ENCODE peak calls at places on chromosomes 4 and X, in four cellular contexts. M is H1, J is GM12878, N is HepG2. E is an unnamed sample.

GRCh38 chr4:109177411-109177810 is 125.0 kb downstream of the COL25A1 start:
- DNase-seq in M (no peak), J (no peak), N (no peak), E (no peak)

GRCh38 chr4:74190919-74191397 is 33.0 kb downstream of the MTHFD2L start:
- DNase-seq in M (no peak), J (no peak), N (peak), E (no peak)

GRCh38 chrX:72202792-72203401 is 21.3 kb downstream of the PIN4 start:
- DNase-seq in M (no peak), J (no peak), N (no peak), E (peak)

GRCh38 chrX:41808042-41808441 is 84.1 kb downstream of the GPR82 start:
- DNase-seq in M (no peak), J (no peak), N (no peak), E (no peak)

GRCh38 chr4:82123934-82124333 is 249.9 kb downstream of the HNRNPD start:
- DNase-seq in M (peak), J (no peak), N (no peak), E (no peak)

GRCh38 chr4:96652821-96653220 is 812.9 kb downstream of the PDHA2 start:
- DNase-seq in M (no peak), J (no peak), N (no peak), E (no peak)

GRCh38 chr4:5206391-5206790 is 155.1 kb downstream of the STK32B start:
- DNase-seq in M (no peak), J (no peak), N (no peak), E (peak)

GRCh38 chr4:47373174-47373573 is 90.3 kb downstream of the COMMD8 start:
- DNase-seq in M (no peak), J (no peak), N (no peak), E (no peak)

GRCh38 chr4:181261279-181261678 is 981.9 kb upstream of the TENM3 start:
- DNase-seq in M (no peak), J (no peak), N (no peak), E (no peak)

DNA sequence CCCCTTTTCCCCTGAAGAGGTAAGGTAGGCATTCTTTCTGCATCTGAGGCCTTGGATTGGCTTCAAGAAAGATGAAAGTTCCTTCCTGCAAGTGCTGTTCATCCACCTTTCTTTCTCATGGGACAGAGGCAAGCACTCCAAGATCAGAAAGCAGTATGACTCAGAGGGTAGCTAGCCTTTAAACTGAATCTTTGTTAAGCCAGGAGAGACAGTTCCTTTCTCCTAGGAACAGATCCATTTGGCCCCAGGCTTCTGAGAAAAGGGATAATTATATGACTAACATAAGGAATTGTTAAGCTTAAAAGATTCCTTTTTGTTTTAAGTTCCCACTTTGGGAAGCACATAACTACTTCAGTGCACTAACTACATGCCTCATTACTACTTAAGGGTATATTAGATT is 192.0 kb downstream of the PPP3CA start:
- DNase-seq in M (no peak), J (no peak), N (no peak), E (peak)
- TF ChIP-seq SUZ12 in M (no peak), J (no peak), N (no peak), E (no peak)

DNA sequence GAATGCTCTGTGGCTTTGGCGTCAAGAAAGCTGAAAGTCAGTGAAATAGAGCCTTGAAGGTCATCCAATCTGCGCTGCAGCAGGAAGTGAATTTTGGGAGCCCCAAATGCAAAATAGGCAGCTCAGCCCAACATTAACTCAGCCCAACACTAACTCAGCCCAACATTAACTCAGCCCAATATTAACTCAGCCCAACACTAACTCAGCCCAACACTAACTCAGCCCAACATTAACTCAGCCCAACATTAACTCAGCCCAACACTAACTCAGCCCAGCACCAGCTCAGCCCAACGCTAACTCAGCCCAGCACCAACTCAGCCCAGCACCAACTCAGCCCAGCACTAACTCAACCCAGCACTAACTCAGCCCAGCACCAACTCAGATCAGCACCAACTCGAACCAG is 71.5 kb downstream of the SORBS2 start:
- DNase-seq in M (no peak), J (no peak), N (no peak), E (no peak)
- H3K9ac ChIP-seq in M (no peak), J (no peak), N (no peak), E (no peak)

GRCh38 chr4:22668301-22668700 is 24.4 kb upstream of the GBA3 start:
- DNase-seq in M (no peak), J (no peak), N (no peak), E (no peak)
- H3K4me3 ChIP-seq in M (no peak), J (no peak), N (no peak), E (no peak)

GRCh38 chr4:105304085-105304484 is 157.4 kb downstream of the TET2 start:
- DNase-seq in M (no peak), J (no peak), N (no peak), E (no peak)
- TF ChIP-seq SUZ12 in M (no peak), J (no peak), N (no peak), E (no peak)

DNA sequence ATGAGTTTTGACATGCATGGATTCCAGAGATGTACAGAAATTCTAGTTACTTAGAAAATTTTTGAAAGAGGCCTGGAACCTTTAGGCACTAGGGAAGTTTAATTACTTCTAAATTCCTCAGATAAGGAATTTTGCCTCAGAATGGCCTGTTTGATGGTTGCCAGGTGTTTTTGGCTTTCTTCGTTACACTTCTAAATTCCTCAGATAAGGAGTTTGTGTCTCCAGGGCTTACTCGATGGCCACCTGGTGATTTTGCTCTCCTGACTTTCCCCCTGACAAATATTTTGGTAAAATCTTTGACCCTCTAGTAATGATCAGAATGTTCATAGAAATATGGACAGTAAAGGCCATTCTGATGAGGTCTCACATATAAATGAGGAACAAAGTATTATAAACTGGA is 64.3 kb downstream of the BEX3 start:
- DNase-seq in M (no peak), J (no peak), N (no peak), E (no peak)
- H3K9ac ChIP-seq in M (no peak), J (no peak), N (no peak), E (no peak)

GRCh38 chr4:73104695-73105094 is 35.2 kb upstream of the COX18 start:
- DNase-seq in M (no peak), J (no peak), N (no peak), E (no peak)
- H3K4me3 ChIP-seq in M (no peak), J (no peak), N (no peak), E (no peak)

DNA sequence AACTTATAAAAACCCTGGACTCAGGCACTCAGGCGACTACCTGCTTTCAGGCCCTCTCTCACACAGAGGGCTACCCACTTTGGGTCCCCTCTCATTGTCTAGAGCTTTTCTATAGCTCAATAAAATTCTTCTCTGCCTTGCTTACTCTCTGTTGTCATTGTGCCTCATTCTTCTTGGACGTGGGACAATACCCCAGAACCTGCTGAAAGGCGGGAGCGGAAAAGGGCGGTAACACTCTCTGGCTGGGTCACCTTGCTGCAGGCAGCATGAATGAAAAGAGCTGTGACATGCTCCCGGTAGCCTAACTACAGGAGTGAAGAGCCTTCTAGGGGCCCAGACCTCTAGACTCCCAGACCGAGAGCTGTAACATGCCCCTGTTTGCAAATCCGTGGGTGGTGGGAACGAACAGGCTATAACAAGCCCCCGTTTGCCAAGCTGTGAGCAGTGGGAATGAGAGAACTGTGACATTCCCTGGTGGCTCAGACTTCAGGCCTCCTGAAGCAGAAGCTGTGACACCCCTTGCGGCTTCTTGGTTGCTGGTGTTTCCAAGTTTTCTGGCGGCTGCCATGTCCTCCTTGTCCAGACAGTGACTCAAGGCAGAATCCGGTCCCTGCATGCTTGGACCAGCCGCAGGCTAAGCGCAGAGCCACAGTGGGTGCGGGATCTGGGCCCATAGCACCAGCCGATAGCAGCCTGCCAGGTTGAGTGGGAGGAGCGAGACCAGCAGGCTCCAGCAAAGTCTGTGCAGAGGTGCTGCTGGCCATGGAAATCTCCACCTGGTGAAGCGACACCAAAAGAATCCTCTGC is 684.6 kb downstream of the ARAP2 start:
- DNase-seq in M (no peak), J (no peak), N (no peak), E (no peak)
- TF ChIP-seq SUZ12 in M (no peak), J (no peak), N (no peak), E (no peak)

DNA sequence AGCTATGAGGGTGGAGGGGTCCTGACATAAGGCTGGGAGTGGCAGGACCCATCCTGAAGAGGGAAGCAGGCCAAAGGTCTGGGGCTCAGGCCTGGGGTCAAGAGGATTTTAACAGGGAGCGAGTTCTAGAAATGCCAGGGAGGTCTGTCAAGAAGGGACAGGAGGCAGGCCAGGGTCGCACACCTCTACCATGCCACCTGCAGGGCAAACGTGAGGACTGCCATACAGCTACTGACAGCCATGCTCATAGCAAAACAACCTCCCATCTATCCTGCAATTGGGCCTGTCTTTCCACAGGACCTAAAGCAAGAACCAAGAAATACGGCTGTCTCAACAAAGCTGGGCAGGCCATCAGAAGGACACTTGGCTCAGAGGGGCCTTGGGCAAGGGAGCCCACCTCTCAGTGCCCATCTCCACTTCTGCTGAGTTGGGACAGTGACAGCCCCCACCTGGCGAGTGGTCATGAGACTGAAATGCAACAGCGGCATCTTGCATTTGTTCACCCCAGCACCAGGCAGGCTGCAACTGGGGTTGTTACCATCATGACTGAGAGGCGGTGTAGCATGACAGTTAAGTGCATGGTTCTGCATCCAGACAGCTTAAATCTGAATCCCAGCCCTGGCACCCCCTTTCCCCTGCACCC is 92.7 kb downstream of the WFS1 start:
- DNase-seq in M (no peak), J (no peak), N (no peak), E (no peak)
- H3K9ac ChIP-seq in M (no peak), J (no peak), N (no peak), E (no peak)

GRCh38 chr4:186710521-186711119 is 13.0 kb downstream of the FAT1 start:
- DNase-seq in M (no peak), J (no peak), N (peak), E (no peak)

GRCh38 chr4:186717556-186717955 is 6.1 kb downstream of the FAT1 start:
- DNase-seq in M (no peak), J (no peak), N (no peak), E (no peak)

GRCh38 chr4:186715077-186715476 is 8.6 kb downstream of the FAT1 start:
- DNase-seq in M (no peak), J (no peak), N (no peak), E (no peak)

GRCh38 chr4:186712690-186713089 is 11.0 kb downstream of the FAT1 start:
- DNase-seq in M (no peak), J (no peak), N (no peak), E (no peak)

GRCh38 chr4:186714006-186714675 is 9.5 kb downstream of the FAT1 start:
- DNase-seq in M (no peak), J (no peak), N (no peak), E (no peak)
- H3K4me3 ChIP-seq in M (no peak), J (no peak), N (no peak), E (no peak)

GRCh38 chr4:186203391-186203802 is 12.0 kb downstream of the CYP4V2 start:
- DNase-seq in M (no peak), J (no peak), N (no peak), E (no peak)
- TF ChIP-seq SUZ12 in M (no peak), J (no peak), N (no peak), E (no peak)

E was measured in NT2/D1.